ENCODE peak calls at places on chromosomes 2 and 18, in five cellular contexts. H is right lobe of liver, P is AG04450, G is psoas muscle, X is bronchial epithelial cell. Y is an unnamed sample.

GRCh38 chr2:233501198-233502076 is 65.1 kb downstream of the USP40 start:
- DNase-seq in H (no peak), P (peak), G (no peak), X (peak), Y (no peak)

GRCh38 chr18:49030692-49031443 is 80.1 kb upstream of the SMAD7 start:
- DNase-seq in H (no peak), P (no peak), G (no peak), X (no peak), Y (no peak)

GRCh38 chr18:79609021-79609461 is 70.6 kb upstream of the CTDP1 start:
- DNase-seq in H (peak), P (no peak), G (no peak), X (no peak), Y (no peak)

GRCh38 chr2:221572180-221572820 is at the start of gene EPHA4:
- DNase-seq in H (peak), P (peak), G (peak), X (peak), Y (peak)

GRCh38 chr18:78983530-78983929 is 3.9 kb downstream of the SALL3 start:
- DNase-seq in H (no peak), P (no peak), G (no peak), X (no peak), Y (no peak)

GRCh38 chr18:48729421-48729820 is 190.6 kb downstream of the CTIF start:
- DNase-seq in H (no peak), P (no peak), G (no peak), X (no peak), Y (no peak)

GRCh38 chr2:216799873-216800421 is 59.9 kb downstream of the TNP1 start:
- DNase-seq in H (no peak), P (peak), G (peak), X (no peak), Y (no peak)

GRCh38 chr2:24429711-24430110 is 61.3 kb upstream of the NCOA1 start:
- DNase-seq in H (no peak), P (no peak), G (no peak), X (no peak), Y (no peak)

GRCh38 chr18:75210274-75211001 is at the start of gene TSHZ1:
- DNase-seq in H (peak), P (peak), G (no peak), X (peak), Y (no peak)

GRCh38 chr18:31512203-31512764 is 14.3 kb downstream of the DSG2 start:
- DNase-seq in H (no peak), P (no peak), G (no peak), X (peak), Y (no peak)

GRCh38 chr2:86646865-86647264 is 23.2 kb upstream of the RNF103 start:
- DNase-seq in H (no peak), P (no peak), G (no peak), X (peak), Y (no peak)

GRCh38 chr2:227499971-227500630 is 28.1 kb downstream of the AGFG1 start:
- DNase-seq in H (no peak), P (no peak), G (no peak), X (no peak), Y (no peak)

GRCh38 chr2:45406626-45407025 is 204.4 kb downstream of the SRBD1 start:
- DNase-seq in H (no peak), P (no peak), G (no peak), X (peak), Y (no peak)

GRCh38 chr2:2271471-2271941 is 59.6 kb downstream of the MYT1L start:
- DNase-seq in H (no peak), P (no peak), G (peak), X (no peak), Y (peak)

GRCh38 chr2:218896501-218897393 is 16.1 kb downstream of the WNT10A start:
- DNase-seq in H (no peak), P (no peak), G (no peak), X (peak), Y (no peak)

GRCh38 chr2:219881851-219882250 is 254.4 kb downstream of the SLC4A3 start:
- DNase-seq in H (no peak), P (no peak), G (no peak), X (no peak), Y (no peak)

GRCh38 chr2:191677091-191677645 is 768 bp upstream of the NABP1 start:
- DNase-seq in H (no peak), P (peak), G (no peak), X (peak), Y (no peak)

GRCh38 chr2:101725515-101726192 is 28.1 kb downstream of the MAP4K4 start:
- DNase-seq in H (no peak), P (no peak), G (no peak), X (no peak), Y (no peak)

GRCh38 chr2:106970471-106971261 is 84.7 kb upstream of the ST6GAL2 start:
- DNase-seq in H (no peak), P (no peak), G (no peak), X (peak), Y (no peak)

GRCh38 chr2:113240150-113240914 is 38.4 kb downstream of the PAX8 start:
- DNase-seq in H (peak), P (peak), G (peak), X (peak), Y (peak)

GRCh38 chr2:70089220-70089945 is 2.1 kb downstream of the PCBP1 start:
- DNase-seq in H (peak), P (no peak), G (peak), X (no peak), Y (peak)

GRCh38 chr2:74317696-74318095 is 25.5 kb downstream of the SLC4A5 start:
- DNase-seq in H (no peak), P (no peak), G (no peak), X (no peak), Y (no peak)

GRCh38 chr2:37635359-37636208 is 35.9 kb downstream of the CDC42EP3 start:
- DNase-seq in H (no peak), P (no peak), G (no peak), X (peak), Y (no peak)

GRCh38 chr2:201788371-201788770 is 7.6 kb upstream of the ALS2 start:
- DNase-seq in H (no peak), P (no peak), G (no peak), X (no peak), Y (no peak)

GRCh38 chr2:73034661-73035374 is 36.7 kb downstream of the SFXN5 start:
- DNase-seq in H (peak), P (no peak), G (no peak), X (no peak), Y (no peak)

GRCh38 chr2:85468096-85468703 is 49.7 kb downstream of the SH2D6 start:
- DNase-seq in H (no peak), P (no peak), G (no peak), X (no peak), Y (no peak)

GRCh38 chr18:3827236-3827635 is 377.3 kb downstream of the TGIF1 start:
- DNase-seq in H (no peak), P (no peak), G (no peak), X (no peak), Y (no peak)

GRCh38 chr2:233855345-233855744 is 1.0 kb upstream of the HJURP start:
- DNase-seq in H (no peak), P (no peak), G (no peak), X (no peak), Y (no peak)

GRCh38 chr2:145957929-145958328 is 1438.0 kb upstream of the ZEB2 start:
- DNase-seq in H (no peak), P (no peak), G (no peak), X (peak), Y (no peak)

GRCh38 chr2:176035013-176035691 is 33.1 kb upstream of the LNPK start:
- DNase-seq in H (no peak), P (no peak), G (no peak), X (no peak), Y (no peak)

GRCh38 chr2:106144621-106145331 is 49.3 kb downstream of the UXS1 start:
- DNase-seq in H (no peak), P (no peak), G (no peak), X (no peak), Y (no peak)

GRCh38 chr2:31992934-31993333 is 17.9 kb downstream of the MEMO1 start:
- DNase-seq in H (no peak), P (no peak), G (no peak), X (no peak), Y (no peak)

GRCh38 chr18:36191286-36191685 is 4.0 kb downstream of the MOCOS start:
- DNase-seq in H (no peak), P (no peak), G (no peak), X (no peak), Y (no peak)

GRCh38 chr2:31129835-31130561 is 8.2 kb downstream of the GALNT14 start:
- DNase-seq in H (no peak), P (no peak), G (no peak), X (no peak), Y (no peak)

GRCh38 chr2:128473175-128474013 is 154.7 kb upstream of the HS6ST1 start:
- DNase-seq in H (peak), P (no peak), G (peak), X (no peak), Y (no peak)

GRCh38 chr2:160375802-160376469 is 117.7 kb downstream of the RBMS1 start:
- DNase-seq in H (no peak), P (no peak), G (no peak), X (peak), Y (no peak)

GRCh38 chr2:119827866-119828507 is 68.3 kb downstream of the PTPN4 start:
- DNase-seq in H (no peak), P (no peak), G (no peak), X (peak), Y (no peak)

GRCh38 chr18:24103622-24104021 is 35.2 kb upstream of the CABYR start:
- DNase-seq in H (no peak), P (no peak), G (no peak), X (no peak), Y (no peak)

DNA sequence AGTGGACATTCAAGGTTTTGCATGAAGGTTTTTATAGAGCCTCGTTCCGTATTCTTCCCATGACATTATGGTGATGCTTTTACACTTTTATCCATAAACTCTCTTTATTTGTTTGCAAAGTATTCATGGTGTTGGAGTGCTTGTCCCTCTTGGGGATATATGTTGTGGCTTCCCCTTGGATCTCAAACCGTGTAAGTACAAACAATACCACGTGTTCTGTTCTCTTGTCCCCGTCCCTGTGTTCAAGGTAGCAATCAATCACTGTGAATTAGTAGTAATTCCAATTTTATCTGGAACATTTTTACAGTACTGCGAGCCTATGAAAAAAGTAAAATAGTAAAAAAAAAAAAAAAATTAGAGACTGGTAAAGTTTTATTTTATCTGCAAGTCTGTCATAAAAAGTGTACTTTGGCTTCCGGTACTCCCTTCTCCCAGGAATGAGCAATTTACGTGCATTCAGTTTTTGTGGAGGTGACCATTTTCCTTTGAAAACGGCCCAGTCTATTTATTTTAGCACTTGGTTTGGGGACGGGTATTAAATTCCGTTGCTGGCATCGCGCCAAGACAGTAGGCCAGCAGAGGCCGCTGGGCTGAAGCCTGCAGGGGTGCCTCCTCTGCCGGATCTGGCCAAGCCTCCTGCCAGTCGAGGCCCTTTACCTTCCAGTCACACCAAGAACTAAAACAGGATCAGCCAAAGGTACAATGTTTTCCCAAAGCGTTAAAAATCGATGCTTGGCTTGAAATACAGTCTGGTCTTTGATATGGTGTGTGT is 175.7 kb downstream of the SOCS6 start:
- DNase-seq in H (peak), P (no peak), G (peak), X (peak), Y (peak)
- TF ChIP-seq CTCF in H (peak), P (peak), G (peak), X (peak), Y (peak)

GRCh38 chr2:47345584-47345913 is 57.4 kb upstream of the MSH2 start:
- DNase-seq in H (no peak), P (no peak), G (no peak), X (no peak), Y (no peak)

GRCh38 chr2:47339745-47340541 is 63.0 kb upstream of the MSH2 start:
- DNase-seq in H (no peak), P (no peak), G (no peak), X (peak), Y (no peak)

GRCh38 chr2:47346107-47346506 is 56.8 kb upstream of the MSH2 start:
- DNase-seq in H (no peak), P (no peak), G (no peak), X (peak), Y (no peak)

GRCh38 chr2:47346669-47347068 is 56.3 kb upstream of the MSH2 start:
- DNase-seq in H (no peak), P (no peak), G (no peak), X (no peak), Y (no peak)

GRCh38 chr2:47344890-47345583 is 57.9 kb upstream of the MSH2 start:
- DNase-seq in H (peak), P (no peak), G (peak), X (peak), Y (peak)
- TF ChIP-seq CTCF in H (peak), P (peak), G (no peak), X (peak), Y (peak)

GRCh38 chr2:238339814-238340213 is 19.5 kb downstream of the TRAF3IP1 start:
- DNase-seq in H (no peak), P (no peak), G (no peak), X (no peak), Y (no peak)
- TF ChIP-seq CTCF in H (peak), P (no peak), G (peak), X (peak), Y (peak)

GRCh38 chr2:226189061-226189460 is 610.6 kb downstream of the IRS1 start:
- DNase-seq in H (no peak), P (no peak), G (no peak), X (peak), Y (no peak)

GRCh38 chr2:226187126-226187525 is 612.5 kb downstream of the IRS1 start:
- DNase-seq in H (no peak), P (no peak), G (no peak), X (no peak), Y (no peak)

GRCh38 chr2:226187601-226188000 is 612.0 kb downstream of the IRS1 start:
- DNase-seq in H (no peak), P (peak), G (no peak), X (no peak), Y (no peak)

GRCh38 chr2:226185613-226186211 is 613.9 kb downstream of the IRS1 start:
- DNase-seq in H (no peak), P (peak), G (no peak), X (peak), Y (no peak)

DNA sequence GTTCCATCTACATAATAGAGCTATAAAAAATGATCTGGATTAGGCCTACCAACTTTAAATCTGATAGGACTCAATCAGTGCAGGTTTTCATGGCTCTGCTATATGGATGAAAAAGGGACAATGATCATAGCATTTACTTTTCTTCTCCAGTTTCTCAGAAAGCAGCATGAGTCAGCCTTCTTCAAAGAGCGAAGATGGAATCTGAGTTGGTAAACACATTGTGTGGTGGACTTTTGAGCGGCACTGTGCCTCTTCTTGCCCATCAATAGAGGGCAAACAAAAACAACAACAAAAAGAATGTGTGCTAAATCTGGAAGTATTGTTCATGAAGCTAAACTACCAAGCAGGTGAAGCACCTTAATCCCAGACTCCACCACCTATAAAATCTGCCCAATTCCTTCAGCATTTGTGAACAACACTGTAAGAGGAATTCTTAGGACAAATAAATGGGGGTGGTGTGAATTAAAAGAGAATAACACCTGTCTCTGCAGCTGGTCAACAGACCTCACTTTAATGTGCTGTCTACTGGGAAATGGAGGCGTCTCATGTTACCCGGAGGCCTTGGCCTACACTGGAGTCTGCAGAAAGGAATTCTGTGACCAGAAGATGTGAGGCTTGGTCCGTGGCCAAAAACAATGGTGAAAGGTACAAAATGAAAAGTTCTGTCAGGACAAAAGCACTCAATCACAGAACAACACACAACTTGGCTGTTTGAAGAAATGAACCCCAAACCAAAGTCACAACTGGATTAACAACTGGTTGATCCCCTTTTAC is 609.0 kb downstream of the IRS1 start:
- DNase-seq in H (no peak), P (no peak), G (no peak), X (peak), Y (no peak)
- TF ChIP-seq CTCF in H (no peak), P (no peak), G (no peak), X (no peak), Y (no peak)

GRCh38 chr18:10543277-10543676 is 17.4 kb downstream of the NAPG start:
- DNase-seq in H (no peak), P (no peak), G (no peak), X (no peak), Y (no peak)

GRCh38 chr18:10546557-10547300 is 20.9 kb downstream of the NAPG start:
- DNase-seq in H (no peak), P (no peak), G (no peak), X (no peak), Y (no peak)

DNA sequence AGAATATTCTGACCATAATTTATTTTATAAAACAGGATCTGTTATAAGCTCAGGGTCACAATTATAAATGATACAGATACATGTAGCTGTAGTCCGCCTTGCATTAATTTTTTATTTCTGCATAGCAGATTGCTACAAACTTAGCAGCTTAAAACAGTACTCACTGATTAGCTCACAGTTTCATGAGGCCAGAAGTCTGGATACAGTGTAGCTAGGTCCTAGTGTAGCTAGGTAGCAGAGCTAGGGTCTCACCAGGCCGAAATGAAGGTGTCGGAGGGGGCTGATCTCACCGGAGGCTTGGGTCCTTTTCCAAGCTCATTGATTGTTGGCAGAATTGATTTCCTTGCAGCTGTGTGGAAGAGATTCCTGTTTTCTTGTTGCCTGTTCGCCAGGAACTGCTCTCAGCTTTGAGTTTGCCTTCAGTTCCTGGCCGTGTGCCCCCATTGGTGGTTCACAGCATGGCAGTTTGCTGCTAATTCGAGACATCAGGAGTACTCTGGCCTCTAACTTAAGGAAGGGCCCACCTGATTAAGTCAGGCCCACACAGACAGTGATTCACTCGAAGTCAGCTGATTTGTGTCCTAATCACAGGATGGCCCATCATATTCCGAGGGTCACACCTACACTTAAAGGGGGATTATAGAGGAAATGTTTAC is 18.4 kb downstream of the NAPG start:
- DNase-seq in H (no peak), P (no peak), G (no peak), X (no peak), Y (no peak)
- TF ChIP-seq CTCF in H (no peak), P (no peak), G (no peak), X (no peak), Y (peak)

GRCh38 chr2:28606986-28607441 is 111.2 kb downstream of the PLB1 start:
- DNase-seq in H (no peak), P (no peak), G (no peak), X (no peak), Y (no peak)
- TF ChIP-seq CTCF in H (no peak), P (peak), G (no peak), X (no peak), Y (peak)

DNA sequence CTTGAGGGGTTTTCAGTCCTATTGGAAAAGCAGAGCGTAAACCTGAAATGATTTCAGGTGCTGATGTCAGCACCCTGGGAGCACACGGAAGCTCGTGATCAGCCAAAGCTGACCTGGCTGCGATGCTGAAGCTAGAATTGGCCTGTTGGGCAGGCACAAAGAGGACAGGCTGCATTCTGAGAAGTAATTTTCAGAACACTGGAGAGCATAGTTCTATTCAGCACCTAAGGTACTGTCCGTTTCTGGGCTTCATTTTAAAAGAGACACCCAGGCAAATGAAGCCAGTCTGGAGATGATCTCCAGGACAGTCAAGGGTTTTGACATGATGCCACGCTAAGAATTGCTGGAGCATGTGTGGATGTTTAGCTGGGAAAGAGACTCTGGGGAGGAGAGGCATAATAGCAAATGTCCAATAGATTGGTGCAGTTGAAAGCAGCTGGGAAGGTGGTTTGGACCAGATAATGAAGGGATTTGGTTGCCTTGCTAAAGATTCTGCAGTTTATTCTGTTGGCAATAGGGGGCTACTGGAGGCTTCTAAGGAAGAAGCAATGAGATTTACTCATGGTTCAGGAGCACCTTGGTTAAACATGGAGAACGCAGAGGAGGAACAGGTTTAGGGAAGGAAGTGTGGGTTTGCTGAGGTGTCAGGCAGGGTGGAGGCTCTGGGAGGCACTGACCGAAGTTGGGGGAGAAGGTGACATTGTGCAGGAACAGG is 86.6 kb downstream of the ACOXL start:
- DNase-seq in H (no peak), P (no peak), G (no peak), X (no peak), Y (no peak)
- TF ChIP-seq CTCF in H (no peak), P (peak), G (no peak), X (no peak), Y (no peak)